ENCODE peak calls at places on chromosomes 5 and 9, in ten cellular contexts. W is colonic mucosa; H is tibial artery; G is endodermal cell; O is CD8-positive, alpha-beta memory T cell; E is mucosa of descending colon; U is left lung; T is CD4-positive, CD25-positive, alpha-beta regulatory T cell; A is Caco-2; R is esophagus muscularis mucosa. Z is an unnamed sample.

GRCh38 chr9:135921749-135922310 is 14.5 kb upstream of the CAMSAP1 start:
- DNase-seq in R (no peak), E (no peak), T (no peak), A (no peak), G (no peak), O (no peak), U (peak; percentile 60), W (no peak), H (no peak), Z (no peak)

GRCh38 chr5:149775785-149776184 is 45.7 kb downstream of the PPARGC1B start:
- DNase-seq in A (no peak), U (no peak), W (no peak), E (no peak), O (no peak), R (no peak), T (peak; percentile 24), H (no peak), G (no peak), Z (no peak)

GRCh38 chr5:72226950-72227349 is 93.1 kb downstream of the MRPS27 start:
- DNase-seq in W (no peak), E (no peak), O (no peak), R (no peak), A (no peak), H (no peak), U (no peak), T (no peak), G (no peak), Z (no peak)

GRCh38 chr5:169094586-169095409 is 206.1 kb downstream of the SLIT3 start:
- DNase-seq in O (no peak), R (no peak), T (no peak), G (no peak), W (no peak), A (no peak), H (no peak), U (no peak), E (no peak), Z (no peak)

GRCh38 chr5:38660194-38660668 is 103.8 kb upstream of the LIFR start:
- DNase-seq in T (no peak), G (peak; percentile 85), A (peak; percentile 93), E (no peak), H (no peak), W (no peak), O (no peak), R (no peak), U (no peak), Z (no peak)

GRCh38 chr9:114571391-114571790 is 16.2 kb upstream of the ATP6V1G1 start:
- DNase-seq in W (no peak), O (no peak), H (no peak), A (no peak), T (no peak), U (no peak), G (no peak), R (no peak), E (no peak), Z (no peak)

GRCh38 chr9:75333624-75334023 is 245.3 kb downstream of the OSTF1 start:
- DNase-seq in A (no peak), H (no peak), R (no peak), O (no peak), W (no peak), G (no peak), U (no peak), E (no peak), T (no peak), Z (no peak)

GRCh38 chr5:39775458-39776365 is 350.9 kb upstream of the DAB2 start:
- DNase-seq in G (no peak), A (no peak), R (no peak), O (no peak), E (no peak), U (no peak), H (no peak), T (no peak), W (no peak), Z (no peak)

GRCh38 chr9:125889524-125890473 is 142.6 kb downstream of the PBX3 start:
- DNase-seq in G (peak; percentile 86), T (peak; percentile 28), A (peak; percentile 34), R (no peak), W (peak; percentile 30), E (peak; percentile 35), H (peak; percentile 23), U (peak; percentile 83), O (peak; percentile 2), Z (no peak)

DNA sequence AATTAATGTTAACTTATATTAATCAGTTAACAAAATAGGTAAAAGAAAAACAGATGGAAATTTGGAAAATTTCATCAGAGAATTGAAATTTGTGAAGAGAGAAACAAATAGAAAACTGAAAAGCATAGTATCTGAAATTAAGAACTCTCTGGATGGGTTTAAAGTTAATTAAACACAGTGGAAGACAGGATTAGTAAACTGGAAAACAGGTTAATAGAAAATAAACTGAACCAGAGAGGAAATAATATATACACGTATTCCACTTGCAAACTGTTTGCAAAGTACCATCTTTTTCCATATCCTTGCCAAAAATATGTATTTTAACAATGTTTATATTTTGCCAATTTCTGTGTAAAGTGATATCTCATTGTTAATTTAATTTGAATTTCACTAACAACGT is 257.5 kb downstream of the CD180 start:
- DNase-seq in A (no peak), E (no peak), W (no peak), H (no peak), O (no peak), T (no peak), R (no peak), U (no peak), G (no peak), Z (no peak)
- H3K4me3 ChIP-seq in A (no peak overlapping the region), E (no peak overlapping the region), W (no peak overlapping the region), H (no peak overlapping the region), O (no peak overlapping the region), T (no peak overlapping the region), R (no peak overlapping the region), U (no peak overlapping the region), G (no peak overlapping the region), Z (no peak overlapping the region)

GRCh38 chr9:96027271-96028131 is 152.0 kb downstream of the ERCC6L2 start:
- DNase-seq in T (no peak), G (peak; percentile 79), A (no peak), R (no peak), O (no peak), E (no peak), W (no peak), H (no peak), U (peak; percentile 77), Z (no peak)
- H3K4me3 ChIP-seq in T (no peak overlapping the region), G (no peak overlapping the region), A (no peak overlapping the region), R (peak overlapping the region; percentile 56), O (peak overlapping the region; percentile 41), E (no peak overlapping the region), W (peak overlapping the region; percentile 15), H (peak overlapping the region; percentile 52), U (peak overlapping the region; percentile 21), Z (peak overlapping the region; percentile 39)

GRCh38 chr9:12719431-12719830 is 26.2 kb downstream of the TYRP1 start:
- DNase-seq in O (no peak), E (no peak), U (no peak), T (no peak), G (no peak), H (no peak), A (no peak), R (no peak), W (no peak), Z (no peak)

GRCh38 chr9:12717907-12718306 is 24.7 kb downstream of the TYRP1 start:
- DNase-seq in R (no peak), O (no peak), G (no peak), H (no peak), E (no peak), W (no peak), A (no peak), U (no peak), T (no peak), Z (no peak)

GRCh38 chr9:12720551-12720950 is 27.4 kb downstream of the TYRP1 start:
- DNase-seq in A (no peak), G (no peak), U (no peak), W (no peak), T (no peak), H (no peak), O (no peak), E (no peak), R (no peak), Z (no peak)

GRCh38 chr9:12716823-12717222 is 23.6 kb downstream of the TYRP1 start:
- DNase-seq in U (no peak), W (no peak), T (no peak), H (no peak), E (no peak), G (no peak), R (no peak), A (no peak), O (no peak), Z (no peak)

DNA sequence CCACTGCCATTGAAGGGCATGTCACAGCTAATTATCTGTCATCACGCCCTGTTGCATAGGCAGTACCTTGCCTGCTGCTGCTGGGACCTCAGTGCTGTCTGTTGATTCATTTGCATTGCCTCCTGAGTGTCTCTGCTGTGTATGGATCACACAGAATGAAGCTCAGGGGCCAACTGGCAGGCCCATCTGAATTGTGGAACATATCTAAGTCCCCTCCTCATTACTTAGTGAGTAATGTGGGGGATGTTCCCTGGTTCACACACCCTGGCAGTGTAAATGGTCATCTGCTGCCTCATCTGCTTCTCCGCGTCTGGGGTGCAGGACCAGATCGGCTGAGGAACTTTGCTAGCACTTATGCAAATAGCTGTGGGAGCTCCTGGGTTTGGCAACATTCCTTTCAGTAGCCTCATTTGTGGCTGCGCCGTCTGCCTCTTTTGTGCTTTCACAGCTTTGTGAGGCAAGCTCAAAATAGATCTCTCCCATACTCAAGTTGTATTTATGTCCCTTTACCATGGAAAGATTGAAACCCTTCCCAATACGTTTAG is 25.4 kb downstream of the TYRP1 start:
- DNase-seq in H (no peak), T (no peak), A (no peak), G (peak; percentile 85), W (no peak), O (no peak), U (peak; percentile 35), E (no peak), R (no peak), Z (no peak)
- H3K4me3 ChIP-seq in H (no peak overlapping the region), T (no peak overlapping the region), A (no peak overlapping the region), G (no peak overlapping the region), W (no peak overlapping the region), O (no peak overlapping the region), U (no peak overlapping the region), E (no peak overlapping the region), R (no peak overlapping the region), Z (no peak overlapping the region)

GRCh38 chr9:101737165-101737704 is 1.2 kb downstream of the GRIN3A start:
- DNase-seq in T (no peak), U (peak; percentile 53), E (no peak), G (peak; percentile 54), H (no peak), O (no peak), W (no peak), A (no peak), R (no peak), Z (no peak)

GRCh38 chr9:101736723-101737122 is 1.7 kb downstream of the GRIN3A start:
- DNase-seq in G (peak; percentile 91), T (no peak), A (no peak), O (no peak), R (no peak), E (peak; percentile 53), W (no peak), H (no peak), U (no peak), Z (no peak)

GRCh38 chr9:101739311-101739710 is 864 bp upstream of the GRIN3A start:
- DNase-seq in R (no peak), O (no peak), E (no peak), T (no peak), W (no peak), H (no peak), A (no peak), G (no peak), U (no peak), Z (no peak)

GRCh38 chr9:101737705-101738565 is 512 bp downstream of the GRIN3A start:
- DNase-seq in O (no peak), R (no peak), E (peak; percentile 13), A (no peak), T (no peak), H (no peak), G (peak; percentile 84), U (peak; percentile 71), W (no peak), Z (no peak)

GRCh38 chr9:101738566-101739183 is at the start of gene GRIN3A:
- DNase-seq in W (peak; percentile 30), R (no peak), O (no peak), G (peak; percentile 82), T (no peak), A (no peak), H (no peak), U (peak; percentile 61), E (peak; percentile 32), Z (no peak)
- H3K4me3 ChIP-seq in W (peak within 1 kb of the TSS; percentile 40), R (peak within 1 kb of the TSS; percentile 54), O (no peak within 1 kb of the TSS), G (peak within 1 kb of the TSS; percentile 75), T (no peak within 1 kb of the TSS), A (no peak within 1 kb of the TSS), H (peak within 1 kb of the TSS; percentile 25), U (no peak within 1 kb of the TSS), E (no peak within 1 kb of the TSS), Z (peak within 1 kb of the TSS; percentile 43)